ENCODE peak calls at places on chromosome 12, in six cellular contexts. N, C, W, A, T and B are unnamed samples.

GRCh38 chr12:98439471-98440164 is 75.8 kb upstream of the TMPO start:
- DNase-seq in N (no peak), C (peak; percentile 72), W (no peak), A (no peak), T (no peak), B (no peak)

GRCh38 chr12:94592080-94592479 is 58.3 kb downstream of the TMCC3 start:
- DNase-seq in N (no peak), C (no peak), W (no peak), A (no peak), T (no peak), B (no peak)

GRCh38 chr12:92365836-92366235 is 220.2 kb upstream of the BTG1 start:
- DNase-seq in N (no peak), C (no peak), W (no peak), A (no peak), T (no peak), B (no peak)

GRCh38 chr12:120725151-120725658 is 421 bp upstream of the ACADS start:
- DNase-seq in N (no peak), C (no peak), W (no peak), A (no peak), T (no peak), B (no peak)

GRCh38 chr12:81128930-81129554 is 51.2 kb downstream of the ACSS3 start:
- DNase-seq in N (no peak), C (peak; percentile 51), W (peak; percentile 70), A (peak; percentile 41), T (no peak), B (peak; percentile 70)

GRCh38 chr12:12461281-12461922 is 101.3 kb downstream of the DUSP16 start:
- DNase-seq in N (no peak), C (no peak), W (no peak), A (no peak), T (no peak), B (no peak)

GRCh38 chr12:20657496-20657895 is 37.6 kb upstream of the SLCO1C1 start:
- DNase-seq in N (no peak), C (no peak), W (no peak), A (no peak), T (no peak), B (no peak)

GRCh38 chr12:102480401-102480800 is at the start of gene IGF1:
- DNase-seq in N (no peak), C (peak; percentile 65), W (peak; percentile 12), A (peak; percentile 41), T (no peak), B (no peak)

GRCh38 chr12:123741937-123742572 is 20.0 kb upstream of the DNAH10 start:
- DNase-seq in N (no peak), C (no peak), W (no peak), A (no peak), T (no peak), B (no peak)

GRCh38 chr12:108633534-108634224 is at the start of gene SELPLG:
- DNase-seq in N (peak; percentile 96), C (no peak), W (no peak), A (peak; percentile 83), T (peak; percentile 84), B (no peak)

GRCh38 chr12:46200551-46200950 is 68.3 kb downstream of the SLC38A1 start:
- DNase-seq in N (no peak), C (no peak), W (no peak), A (no peak), T (no peak), B (no peak)

GRCh38 chr12:7486512-7486911 is 17.1 kb downstream of the CD163 start:
- DNase-seq in N (no peak), C (no peak), W (no peak), A (no peak), T (no peak), B (no peak)